ENCODE peak calls at places on chromosomes 13 and 19, in six cellular contexts. M is stomach, Q is endothelial cell of umbilical vein, F is HCT116, B is breast epithelium, X is HepG2. H is an unnamed sample.

GRCh38 chr19:36972594-36972993 is 56.5 kb downstream of the ZNF568 start:
- DNase-seq in M (no peak), Q (no peak), F (no peak), B (no peak), X (no peak), H (no peak)

GRCh38 chr19:29860492-29860891 is 48.7 kb downstream of the CCNE1 start:
- DNase-seq in M (no peak), Q (no peak), F (peak), B (no peak), X (no peak), H (no peak)

GRCh38 chr13:29339386-29340272 is 255.9 kb downstream of the SLC7A1 start:
- DNase-seq in M (no peak), Q (no peak), F (no peak), B (no peak), X (no peak), H (no peak)

GRCh38 chr19:52170304-52170703 is 1.1 kb downstream of the ZNF836 start:
- DNase-seq in M (no peak), Q (no peak), F (no peak), B (no peak), X (no peak), H (no peak)

GRCh38 chr13:40585911-40586471 is 80.5 kb downstream of the FOXO1 start:
- DNase-seq in M (no peak), Q (peak), F (no peak), B (no peak), X (no peak), H (no peak)

GRCh38 chr19:7907122-7907521 is 3.4 kb downstream of the MAP2K7 start:
- DNase-seq in M (no peak), Q (no peak), F (no peak), B (no peak), X (no peak), H (no peak)

GRCh38 chr13:21297452-21297851 is 121.0 kb downstream of the MRPL57 start:
- DNase-seq in M (no peak), Q (no peak), F (no peak), B (no peak), X (no peak), H (no peak)

GRCh38 chr13:27820524-27821482 is 28.5 kb downstream of the GSX1 start:
- DNase-seq in M (no peak), Q (no peak), F (no peak), B (no peak), X (no peak), H (no peak)

GRCh38 chr19:7224205-7224833 is 69.9 kb downstream of the INSR start:
- DNase-seq in M (peak), Q (no peak), F (no peak), B (peak), X (peak), H (peak)

GRCh38 chr13:31355001-31355400 is 155.2 kb downstream of the B3GLCT start:
- DNase-seq in M (no peak), Q (no peak), F (no peak), B (no peak), X (no peak), H (no peak)

GRCh38 chr13:47226516-47226915 is 329.7 kb upstream of the HTR2A start:
- DNase-seq in M (no peak), Q (no peak), F (no peak), B (no peak), X (no peak), H (no peak)

GRCh38 chr19:38429055-38429810 is 3.2 kb upstream of the RASGRP4 start:
- DNase-seq in M (no peak), Q (no peak), F (no peak), B (no peak), X (no peak), H (no peak)

DNA sequence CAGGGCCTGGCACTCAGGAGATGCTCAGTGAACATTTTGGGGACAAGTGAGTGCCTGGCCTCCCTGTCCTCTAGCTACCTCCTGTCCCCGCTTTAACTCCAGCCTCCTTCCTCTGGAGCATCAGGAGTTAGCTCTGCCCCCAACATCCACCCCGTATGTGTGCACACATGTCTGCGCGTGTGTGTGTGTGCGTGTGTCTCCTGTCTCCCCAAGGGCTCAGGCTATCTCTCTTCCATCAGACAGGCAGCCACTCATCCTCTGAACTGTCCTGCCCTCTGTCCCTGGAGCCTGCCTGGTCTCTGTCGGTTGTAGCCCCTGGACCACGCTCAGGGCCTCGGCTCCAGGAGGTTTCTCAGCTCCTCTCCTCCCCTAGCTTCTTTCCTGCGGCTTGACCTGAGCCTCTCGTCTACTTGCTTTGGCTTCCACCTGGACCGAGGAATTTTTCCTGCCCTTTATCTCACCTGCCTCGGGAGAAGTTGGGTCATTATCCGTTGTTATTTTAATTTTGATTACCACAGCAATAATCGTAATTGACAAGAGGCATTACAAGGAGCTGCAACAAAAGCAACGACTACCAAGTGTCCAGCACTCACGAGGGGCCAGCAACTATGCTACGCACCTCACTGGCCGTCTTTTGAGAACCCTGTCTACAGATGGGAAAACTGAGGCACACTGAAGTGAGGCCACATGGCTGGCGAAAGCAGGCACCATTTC is 32.0 kb upstream of the ASF1B start:
- DNase-seq in M (no peak), Q (no peak), F (no peak), B (no peak), X (no peak), H (no peak)
- TF ChIP-seq POLR2AphosphoS5 in M (no peak), Q (no peak), F (no peak), B (no peak), X (no peak), H (no peak)

GRCh38 chr13:97275265-97275664 is 53.1 kb downstream of the MBNL2 start:
- DNase-seq in M (no peak), Q (peak), F (no peak), B (no peak), X (peak), H (no peak)
- H3K27ac ChIP-seq in M (peak), Q (peak), F (peak), B (peak), X (peak), H (peak)

GRCh38 chr19:58578430-58578925 is 5.3 kb upstream of the MZF1 start:
- DNase-seq in M (no peak), Q (no peak), F (no peak), B (no peak), X (no peak), H (no peak)

GRCh38 chr19:58575183-58576041 is 2.3 kb upstream of the MZF1 start:
- DNase-seq in M (peak), Q (peak), F (peak), B (peak), X (peak), H (peak)

GRCh38 chr19:58579473-58580142 is 6.5 kb upstream of the MZF1 start:
- DNase-seq in M (no peak), Q (no peak), F (no peak), B (no peak), X (no peak), H (no peak)

GRCh38 chr19:58581227-58582141 is 8.3 kb upstream of the MZF1 start:
- DNase-seq in M (peak), Q (peak), F (peak), B (no peak), X (peak), H (peak)

DNA sequence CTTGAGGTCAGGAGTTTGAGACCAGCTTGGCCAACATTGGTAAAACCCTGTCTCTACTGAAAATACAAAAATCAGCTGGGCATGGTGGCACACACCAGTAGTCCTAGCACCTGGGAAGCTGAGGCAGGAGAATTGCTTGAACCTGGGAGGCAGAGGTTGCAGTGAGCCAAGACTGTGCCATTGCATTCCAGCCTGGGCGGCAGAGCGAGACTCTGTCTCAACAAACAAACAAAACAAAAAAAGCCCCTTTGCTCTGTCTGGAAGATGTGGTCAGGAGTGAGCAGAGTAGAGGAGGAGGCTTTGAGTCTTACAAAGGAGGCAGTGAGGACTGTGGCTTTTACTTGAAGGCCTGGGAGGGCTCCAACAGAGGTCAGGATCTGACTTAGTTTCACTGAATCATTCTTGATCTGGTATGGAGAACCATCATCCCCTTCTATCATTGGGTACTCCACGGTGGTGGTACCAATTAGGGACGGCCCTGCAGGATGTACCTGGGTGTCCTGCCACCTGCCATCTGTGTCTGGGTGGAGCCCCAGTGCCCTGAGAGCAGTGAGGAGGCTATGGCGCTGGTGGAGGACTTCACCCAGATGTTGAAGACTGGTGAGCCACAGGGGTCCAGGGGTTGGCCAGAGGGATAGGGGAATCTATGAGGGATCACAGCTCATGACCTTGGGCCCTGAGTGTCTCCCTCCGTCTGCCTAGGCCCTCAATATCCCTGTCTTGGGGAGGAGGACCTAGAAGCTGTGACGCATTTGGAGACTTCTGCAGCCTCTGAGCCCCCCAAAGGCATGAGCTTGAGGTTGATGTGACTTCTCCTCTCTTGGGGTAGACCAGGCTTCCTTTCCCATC is 4.7 kb upstream of the MZF1 start:
- DNase-seq in M (no peak), Q (no peak), F (no peak), B (no peak), X (no peak), H (peak)
- TF ChIP-seq POLR2AphosphoS5 in M (no peak), Q (no peak), F (no peak), B (no peak), X (no peak), H (no peak)

GRCh38 chr13:48255090-48255489 is 22.1 kb downstream of the ITM2B start:
- DNase-seq in M (no peak), Q (no peak), F (no peak), B (no peak), X (no peak), H (no peak)
- H3K27ac ChIP-seq in M (peak), Q (no peak), F (no peak), B (no peak), X (no peak), H (no peak)

DNA sequence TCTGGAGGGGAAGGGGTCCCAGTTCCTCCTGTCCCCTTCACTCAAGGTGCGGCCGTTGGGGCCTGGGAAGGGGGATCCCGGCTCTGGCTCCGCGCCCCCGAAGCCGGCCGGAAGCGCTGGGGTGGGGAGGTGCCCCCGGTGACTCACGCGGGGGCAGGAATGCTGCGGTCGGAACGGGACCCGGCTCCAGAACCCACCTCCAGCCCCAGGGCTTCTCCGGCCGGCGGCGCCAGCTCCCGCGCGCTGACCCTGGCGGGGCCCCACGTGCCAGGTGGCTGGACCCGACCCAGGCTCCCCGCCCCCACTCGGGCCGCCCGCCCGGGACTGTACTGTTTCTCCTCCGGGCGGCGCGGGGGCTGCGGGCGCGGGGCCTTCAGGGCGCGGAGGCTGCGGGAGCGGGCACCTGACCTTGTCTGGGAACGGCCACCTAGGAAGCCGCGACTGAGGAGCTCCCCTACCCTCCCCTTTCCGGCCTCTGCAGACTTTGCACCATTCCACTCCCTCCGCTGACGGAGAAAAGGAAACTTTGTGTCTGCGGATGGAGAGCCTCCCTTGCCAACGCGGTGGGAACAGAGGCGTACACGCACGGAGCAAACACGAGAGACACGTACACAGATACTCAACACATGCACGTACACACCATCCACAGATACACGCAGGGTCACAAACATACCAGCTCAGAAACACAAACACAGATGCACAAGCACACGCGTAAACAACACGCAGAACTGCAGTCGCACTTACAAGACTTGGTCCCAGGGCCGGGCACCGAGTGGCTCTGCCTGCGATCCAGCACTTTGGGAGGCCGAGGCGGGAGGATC is 7.2 kb downstream of the AXL start:
- DNase-seq in M (peak), Q (peak), F (peak), B (peak), X (peak), H (no peak)
- TF ChIP-seq POLR2AphosphoS5 in M (peak), Q (no peak), F (peak), B (peak), X (peak), H (no peak)

DNA sequence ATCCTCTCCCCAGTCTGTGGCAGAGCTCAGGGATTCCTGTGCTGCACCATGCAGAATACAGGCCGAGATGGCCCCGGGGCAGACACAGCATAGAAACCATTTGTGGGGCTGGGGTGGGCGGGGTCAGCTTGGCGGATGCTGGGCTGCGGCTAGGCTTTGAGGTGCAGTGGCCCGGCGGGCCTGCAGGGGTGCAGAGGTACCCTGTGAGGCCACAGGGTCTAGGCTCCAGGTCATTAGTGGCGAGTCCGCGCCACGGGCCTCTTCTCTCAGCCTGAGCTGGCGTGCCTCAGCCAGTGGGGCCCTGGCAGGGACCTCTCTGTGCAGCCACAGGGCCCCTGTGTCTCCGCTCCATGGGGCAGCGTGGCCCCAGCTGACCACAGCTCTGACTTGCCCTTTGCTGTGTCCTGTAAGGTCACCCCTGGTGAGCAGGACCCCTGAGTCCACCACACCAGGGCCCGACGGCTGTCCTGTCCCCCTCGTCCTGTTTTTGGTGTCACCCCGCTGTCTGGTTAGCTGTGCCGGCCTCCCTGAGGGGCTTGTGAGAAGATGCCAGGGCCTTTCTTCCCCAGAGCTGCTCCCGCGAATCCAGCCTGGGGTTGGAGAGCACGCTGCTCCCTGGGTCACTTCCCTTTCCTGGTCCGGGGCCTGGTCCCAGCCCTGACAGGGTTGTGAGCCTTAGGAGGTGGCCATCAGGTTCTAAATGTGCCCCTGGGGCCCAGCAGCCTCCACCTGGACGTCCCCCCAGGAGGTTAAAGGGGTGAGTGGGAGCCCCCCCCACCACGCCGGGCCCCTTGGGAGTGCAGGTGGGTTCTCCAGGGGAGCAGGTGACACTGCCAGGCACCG is 12.1 kb downstream of the KDM4B start:
- DNase-seq in M (no peak), Q (no peak), F (no peak), B (no peak), X (no peak), H (no peak)
- H3K27ac ChIP-seq in M (no peak), Q (no peak), F (no peak), B (peak), X (no peak), H (no peak)

GRCh38 chr19:49605605-49606004 is 14.6 kb downstream of the PRR12 start:
- DNase-seq in M (no peak), Q (no peak), F (no peak), B (no peak), X (no peak), H (no peak)
- TF ChIP-seq POLR2AphosphoS5 in M (no peak), Q (no peak), F (no peak), B (no peak), X (no peak), H (no peak)

DNA sequence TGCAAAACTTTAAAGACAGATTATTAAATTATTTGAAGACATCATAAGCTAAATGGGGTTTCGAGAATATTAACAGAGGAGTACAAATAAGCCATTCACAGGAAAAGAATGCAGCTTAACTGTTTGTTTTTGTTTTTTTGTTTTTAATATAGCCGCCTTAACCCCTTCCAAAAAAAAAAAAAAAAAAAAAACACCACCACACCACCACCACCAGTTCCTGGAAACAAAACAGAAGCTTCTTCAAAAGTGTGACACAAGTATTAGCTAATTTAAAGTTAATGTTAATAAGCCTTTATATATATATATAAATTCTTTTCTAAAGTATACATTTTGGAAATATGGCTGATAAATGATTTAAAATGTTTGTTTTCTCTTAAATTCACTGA is 1.3 kb downstream of the RAP2A start:
- DNase-seq in M (no peak), Q (no peak), F (no peak), B (no peak), X (no peak), H (no peak)
- H3K27ac ChIP-seq in M (peak), Q (no peak), F (no peak), B (no peak), X (peak), H (no peak)

DNA sequence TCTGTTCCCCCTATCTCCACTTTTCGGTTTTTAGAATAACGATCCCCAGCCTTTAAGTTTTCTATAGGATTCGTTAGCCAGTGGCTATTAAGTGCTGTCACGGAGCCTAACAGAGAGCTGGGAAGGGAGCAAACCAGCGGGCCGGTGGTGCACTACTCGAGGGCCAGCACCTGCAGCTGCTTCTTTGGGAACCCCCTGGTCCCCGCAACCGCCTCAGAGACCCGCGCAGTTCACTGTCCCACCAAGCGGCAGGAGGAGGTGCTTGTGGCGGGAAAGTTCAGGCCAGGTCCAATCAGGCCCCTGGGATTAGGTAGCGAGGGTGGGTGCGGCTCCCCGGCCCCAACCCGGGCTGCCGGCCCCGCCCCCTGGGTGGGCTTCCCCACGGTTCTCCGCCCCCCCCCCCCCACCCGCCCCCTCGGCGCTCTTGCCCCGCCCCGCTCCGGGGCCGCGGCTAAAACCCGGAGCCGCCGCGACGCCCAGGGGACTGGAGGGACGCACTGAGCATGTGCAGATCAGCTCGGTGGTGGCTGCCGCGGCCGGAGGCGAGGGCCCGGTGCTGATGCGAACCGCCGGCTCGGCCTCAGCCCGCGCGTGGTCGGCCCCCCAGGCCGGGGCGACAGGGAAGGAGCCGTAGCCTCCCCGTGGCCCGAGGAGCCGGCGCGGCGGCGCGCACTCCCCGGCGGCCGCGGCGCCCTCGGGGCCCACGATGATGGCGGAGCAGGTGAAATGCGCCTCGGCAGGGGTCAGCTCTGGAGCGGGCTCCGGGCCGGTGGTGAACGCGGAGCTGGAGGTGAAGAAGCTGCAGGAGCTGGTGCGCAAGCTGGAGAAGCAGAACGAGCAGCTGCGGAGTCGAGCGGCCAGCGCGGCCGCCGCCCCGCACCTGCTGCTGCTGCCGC is at the start of gene SLAIN1:
- DNase-seq in M (peak), Q (peak), F (no peak), B (peak), X (peak), H (peak)
- TF ChIP-seq POLR2AphosphoS5 in M (peak), Q (no peak), F (no peak), B (no peak), X (no peak), H (no peak)

GRCh38 chr19:1750343-1751021 is 2.8 kb upstream of the ONECUT3 start:
- DNase-seq in M (no peak), Q (no peak), F (no peak), B (no peak), X (no peak), H (no peak)

GRCh38 chr19:1747285-1748114 is 5.8 kb upstream of the ONECUT3 start:
- DNase-seq in M (peak), Q (peak), F (peak), B (no peak), X (peak), H (no peak)

GRCh38 chr19:1749373-1750342 is 3.6 kb upstream of the ONECUT3 start:
- DNase-seq in M (no peak), Q (no peak), F (no peak), B (no peak), X (no peak), H (no peak)

GRCh38 chr19:1748115-1748702 is 5.1 kb upstream of the ONECUT3 start:
- DNase-seq in M (peak), Q (no peak), F (no peak), B (no peak), X (no peak), H (no peak)

GRCh38 chr19:1748703-1749341 is 4.5 kb upstream of the ONECUT3 start:
- DNase-seq in M (no peak), Q (no peak), F (no peak), B (no peak), X (no peak), H (no peak)
- H3K27ac ChIP-seq in M (peak), Q (no peak), F (peak), B (no peak), X (no peak), H (no peak)